ENCODE peak calls at places on chromosomes 12 and 14, in four cellular contexts. One of them, this sample, is unnamed.

GRCh38 chr14:67908061-67908767 is 88.6 kb downstream of the RAD51B start:
- DNase-seq in thoracic aorta: no peak
- DNase-seq in ovary: peak
- DNase-seq in WTC11: no peak
- DNase-seq in this sample: no peak

GRCh38 chr12:116090516-116090915 is 187.0 kb downstream of the MED13L start:
- DNase-seq in thoracic aorta: no peak
- DNase-seq in ovary: no peak
- DNase-seq in WTC11: no peak
- DNase-seq in this sample: no peak

GRCh38 chr14:104136472-104137296 is 1.7 kb upstream of the KIF26A start:
- DNase-seq in thoracic aorta: no peak
- DNase-seq in ovary: peak
- DNase-seq in WTC11: peak
- DNase-seq in this sample: no peak

GRCh38 chr12:75747572-75747995 is 236.2 kb upstream of the KRR1 start:
- DNase-seq in thoracic aorta: no peak
- DNase-seq in ovary: no peak
- DNase-seq in WTC11: no peak
- DNase-seq in this sample: peak

GRCh38 chr12:20097561-20097960 is 270.8 kb upstream of the PDE3A start:
- DNase-seq in thoracic aorta: no peak
- DNase-seq in ovary: no peak
- DNase-seq in WTC11: no peak
- DNase-seq in this sample: no peak

GRCh38 chr12:89936631-89937030 is 228.0 kb upstream of the ATP2B1 start:
- DNase-seq in thoracic aorta: no peak
- DNase-seq in ovary: no peak
- DNase-seq in WTC11: no peak
- DNase-seq in this sample: no peak

GRCh38 chr12:113271853-113272561 is 50.7 kb downstream of the TPCN1 start:
- DNase-seq in thoracic aorta: peak
- DNase-seq in ovary: peak
- DNase-seq in WTC11: no peak
- DNase-seq in this sample: peak

GRCh38 chr12:51890135-51890464 is 2.2 kb downstream of the ANKRD33 start:
- DNase-seq in thoracic aorta: no peak
- DNase-seq in ovary: no peak
- DNase-seq in WTC11: no peak
- DNase-seq in this sample: no peak

GRCh38 chr12:3989218-3989550 is 116.0 kb upstream of the PARP11 start:
- DNase-seq in thoracic aorta: no peak
- DNase-seq in ovary: no peak
- DNase-seq in WTC11: no peak
- DNase-seq in this sample: no peak

GRCh38 chr12:56591111-56591510 is 39.0 kb downstream of the BAZ2A start:
- DNase-seq in thoracic aorta: no peak
- DNase-seq in ovary: no peak
- DNase-seq in WTC11: no peak
- DNase-seq in this sample: no peak

GRCh38 chr14:54603362-54603761 is 36.4 kb downstream of the SAMD4A start:
- DNase-seq in thoracic aorta: no peak
- DNase-seq in ovary: no peak
- DNase-seq in WTC11: no peak
- DNase-seq in this sample: peak

GRCh38 chr14:50389668-50390441 is 6.8 kb downstream of the CDKL1 start:
- DNase-seq in thoracic aorta: no peak
- DNase-seq in ovary: no peak
- DNase-seq in WTC11: no peak
- DNase-seq in this sample: no peak

GRCh38 chr12:56160160-56160763 is 2.1 kb downstream of the MYL6 start:
- DNase-seq in thoracic aorta: no peak
- DNase-seq in ovary: no peak
- DNase-seq in WTC11: no peak
- DNase-seq in this sample: peak

GRCh38 chr12:101719566-101719965 is 19.7 kb downstream of the SYCP3 start:
- DNase-seq in thoracic aorta: no peak
- DNase-seq in ovary: no peak
- DNase-seq in WTC11: no peak
- DNase-seq in this sample: peak

GRCh38 chr12:106736051-106736957 is 38.2 kb upstream of the RIC8B start:
- DNase-seq in thoracic aorta: no peak
- DNase-seq in ovary: no peak
- DNase-seq in WTC11: no peak
- DNase-seq in this sample: no peak
- TF ChIP-seq CTCF in thoracic aorta: no peak
- TF ChIP-seq CTCF in ovary: no peak
- TF ChIP-seq CTCF in WTC11: no peak
- TF ChIP-seq CTCF in this sample: no peak

GRCh38 chr12:6367065-6367968 is 8.0 kb downstream of the SCNN1A start:
- DNase-seq in thoracic aorta: no peak
- DNase-seq in ovary: no peak
- DNase-seq in WTC11: no peak
- DNase-seq in this sample: no peak
- TF ChIP-seq CTCF in thoracic aorta: peak
- TF ChIP-seq CTCF in ovary: no peak
- TF ChIP-seq CTCF in WTC11: no peak
- TF ChIP-seq CTCF in this sample: peak

DNA sequence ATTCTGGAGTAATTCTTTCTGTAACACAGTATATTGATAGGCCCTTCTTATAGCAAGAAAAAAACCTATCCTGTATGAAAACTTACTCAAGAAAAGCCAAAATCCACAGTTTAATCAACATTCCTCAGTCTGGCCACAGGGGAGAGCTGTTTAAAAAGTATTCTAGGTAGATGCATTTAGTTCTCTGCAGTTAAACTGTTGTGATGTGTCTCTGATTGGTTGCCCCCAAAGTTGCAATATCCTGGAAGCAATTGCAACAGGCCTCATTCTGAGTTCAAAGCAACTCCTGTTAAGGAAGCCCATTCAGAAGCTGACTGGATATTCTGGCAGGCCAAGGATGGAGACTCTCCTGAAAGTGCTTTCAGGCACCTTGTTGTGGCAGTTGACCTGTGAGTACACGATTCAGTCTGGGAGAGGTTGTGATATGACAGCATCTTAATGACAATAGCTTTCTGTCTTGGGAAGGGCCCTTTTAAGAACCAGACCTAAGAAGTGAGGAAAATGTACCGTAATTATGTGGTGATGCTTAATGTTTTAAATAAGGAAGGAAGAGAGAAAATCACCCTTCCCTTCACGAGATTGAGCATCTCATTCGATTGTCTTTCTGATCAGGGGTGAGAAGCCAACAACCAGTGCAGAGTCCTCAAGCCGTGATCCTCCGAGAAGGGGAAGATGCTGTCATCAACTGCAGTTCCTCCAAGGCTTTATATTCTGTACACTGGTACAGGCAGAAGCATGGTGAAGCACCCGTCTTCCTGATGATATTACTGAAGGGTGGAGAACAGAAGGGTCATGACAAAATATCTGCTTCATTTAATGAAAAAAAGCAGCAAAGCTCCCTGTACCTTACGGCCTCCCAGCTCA is 420.7 kb downstream of the DAD1 start:
- DNase-seq in thoracic aorta: no peak
- DNase-seq in ovary: no peak
- DNase-seq in WTC11: no peak
- DNase-seq in this sample: no peak
- TF ChIP-seq CTCF in thoracic aorta: no peak
- TF ChIP-seq CTCF in ovary: no peak
- TF ChIP-seq CTCF in WTC11: no peak
- TF ChIP-seq CTCF in this sample: no peak

GRCh38 chr14:93954900-93955891 is 21.2 kb downstream of the ASB2 start:
- DNase-seq in thoracic aorta: no peak
- DNase-seq in ovary: no peak
- DNase-seq in WTC11: no peak
- DNase-seq in this sample: no peak

GRCh38 chr14:93953263-93953662 is 23.1 kb downstream of the ASB2 start:
- DNase-seq in thoracic aorta: no peak
- DNase-seq in ovary: no peak
- DNase-seq in WTC11: peak
- DNase-seq in this sample: no peak

GRCh38 chr14:93954516-93954830 is 21.9 kb downstream of the ASB2 start:
- DNase-seq in thoracic aorta: no peak
- DNase-seq in ovary: no peak
- DNase-seq in WTC11: no peak
- DNase-seq in this sample: no peak

GRCh38 chr14:93952829-93953228 is 23.5 kb downstream of the ASB2 start:
- DNase-seq in thoracic aorta: no peak
- DNase-seq in ovary: no peak
- DNase-seq in WTC11: no peak
- DNase-seq in this sample: no peak

GRCh38 chr14:93953739-93954515 is 22.4 kb downstream of the ASB2 start:
- DNase-seq in thoracic aorta: no peak
- DNase-seq in ovary: no peak
- DNase-seq in WTC11: no peak
- DNase-seq in this sample: no peak
- TF ChIP-seq CTCF in thoracic aorta: no peak
- TF ChIP-seq CTCF in ovary: no peak
- TF ChIP-seq CTCF in WTC11: no peak
- TF ChIP-seq CTCF in this sample: no peak

GRCh38 chr12:58302487-58303011 is 361.2 kb downstream of the ATP23 start:
- DNase-seq in thoracic aorta: no peak
- DNase-seq in ovary: no peak
- DNase-seq in WTC11: no peak
- DNase-seq in this sample: no peak
- TF ChIP-seq CTCF in thoracic aorta: no peak
- TF ChIP-seq CTCF in ovary: no peak
- TF ChIP-seq CTCF in WTC11: no peak
- TF ChIP-seq CTCF in this sample: no peak

This sample was measured in HFFc6.